ENCODE peak calls at places on chromosomes 5 and 9, in four cellular contexts. B is K562, V is A549, E is GM12878. J is an unnamed sample.

GRCh38 chr9:93891549-93892310 is 63.4 kb downstream of the BARX1 start:
- DNase-seq in B (no peak), E (no peak), V (no peak), J (no peak)

GRCh38 chr5:134649163-134649916 is 755 bp downstream of the SEC24A start:
- DNase-seq in V (peak), E (no peak), B (peak), J (peak)

GRCh38 chr9:20611751-20612287 is 10.5 kb downstream of the MLLT3 start:
- DNase-seq in E (no peak), V (peak), B (no peak), J (peak)

GRCh38 chr9:114902773-114903589 is 27.4 kb downstream of the TNFSF8 start:
- DNase-seq in E (no peak), V (no peak), B (no peak), J (peak)

GRCh38 chr9:35035851-35036701 is 36.3 kb downstream of the VCP start:
- DNase-seq in V (no peak), E (no peak), B (no peak), J (peak)

GRCh38 chr9:77807295-77807694 is 159.2 kb upstream of the GNA14 start:
- DNase-seq in E (no peak), V (peak), B (no peak), J (peak)

GRCh38 chr9:116494815-116495634 is 192.1 kb upstream of the TRIM32 start:
- DNase-seq in E (no peak), B (peak), V (no peak), J (no peak)

GRCh38 chr5:145708169-145708568 is 127.0 kb downstream of the PRELID2 start:
- DNase-seq in V (no peak), B (no peak), E (no peak), J (no peak)

GRCh38 chr5:37787742-37788141 is 52.1 kb downstream of the GDNF start:
- DNase-seq in V (no peak), E (no peak), B (no peak), J (no peak)

GRCh38 chr9:121741198-121741918 is 89.9 kb downstream of the DAB2IP start:
- DNase-seq in E (no peak), V (no peak), B (no peak), J (no peak)

GRCh38 chr5:125269926-125270325 is 523.5 kb upstream of the ZNF608 start:
- DNase-seq in E (no peak), V (no peak), B (no peak), J (no peak)

GRCh38 chr5:96297290-96297689 is 135.8 kb downstream of the PCSK1 start:
- DNase-seq in V (no peak), B (no peak), E (no peak), J (peak)

GRCh38 chr9:75238311-75238976 is 150.1 kb downstream of the OSTF1 start:
- DNase-seq in B (peak), E (peak), V (peak), J (peak)

GRCh38 chr9:86181379-86182315 is 77.8 kb downstream of the C9orf153 start:
- DNase-seq in V (no peak), B (no peak), E (no peak), J (no peak)

GRCh38 chr5:157865844-157866243 is 6.9 kb upstream of the CLINT1 start:
- DNase-seq in E (no peak), V (peak), B (no peak), J (peak)

DNA sequence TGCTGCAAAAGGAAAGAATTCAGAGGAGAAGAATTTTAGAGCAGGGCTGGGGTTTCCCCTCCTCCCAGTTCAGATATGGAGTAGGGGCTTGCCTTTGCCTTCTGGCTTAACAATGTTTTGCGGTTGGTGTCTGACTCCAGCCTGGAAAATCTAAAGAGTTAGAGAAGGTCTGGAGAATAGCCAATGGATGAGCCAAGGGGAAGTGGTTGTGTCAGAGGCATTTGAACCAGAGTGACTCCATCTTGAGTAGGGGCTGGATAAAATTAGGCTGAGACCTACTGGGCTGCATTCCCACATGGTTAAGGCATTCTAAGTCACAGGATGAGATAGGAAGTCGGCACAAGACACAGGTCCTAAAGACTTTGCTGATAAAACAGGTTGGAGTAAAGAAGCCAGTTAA is 133.7 kb downstream of the DIRAS2 start:
- DNase-seq in V (no peak), E (no peak), B (no peak), J (no peak)
- TF ChIP-seq ELK1 in V (no peak), E (no peak), B (no peak), J (no peak)

GRCh38 chr5:140833993-140834392 is at the start of gene PCDHA7:
- DNase-seq in V (no peak), B (peak), E (no peak), J (peak)

GRCh38 chr5:140840978-140841962 is at the start of gene PCDHA8:
- DNase-seq in V (peak), B (peak), E (no peak), J (no peak)

DNA sequence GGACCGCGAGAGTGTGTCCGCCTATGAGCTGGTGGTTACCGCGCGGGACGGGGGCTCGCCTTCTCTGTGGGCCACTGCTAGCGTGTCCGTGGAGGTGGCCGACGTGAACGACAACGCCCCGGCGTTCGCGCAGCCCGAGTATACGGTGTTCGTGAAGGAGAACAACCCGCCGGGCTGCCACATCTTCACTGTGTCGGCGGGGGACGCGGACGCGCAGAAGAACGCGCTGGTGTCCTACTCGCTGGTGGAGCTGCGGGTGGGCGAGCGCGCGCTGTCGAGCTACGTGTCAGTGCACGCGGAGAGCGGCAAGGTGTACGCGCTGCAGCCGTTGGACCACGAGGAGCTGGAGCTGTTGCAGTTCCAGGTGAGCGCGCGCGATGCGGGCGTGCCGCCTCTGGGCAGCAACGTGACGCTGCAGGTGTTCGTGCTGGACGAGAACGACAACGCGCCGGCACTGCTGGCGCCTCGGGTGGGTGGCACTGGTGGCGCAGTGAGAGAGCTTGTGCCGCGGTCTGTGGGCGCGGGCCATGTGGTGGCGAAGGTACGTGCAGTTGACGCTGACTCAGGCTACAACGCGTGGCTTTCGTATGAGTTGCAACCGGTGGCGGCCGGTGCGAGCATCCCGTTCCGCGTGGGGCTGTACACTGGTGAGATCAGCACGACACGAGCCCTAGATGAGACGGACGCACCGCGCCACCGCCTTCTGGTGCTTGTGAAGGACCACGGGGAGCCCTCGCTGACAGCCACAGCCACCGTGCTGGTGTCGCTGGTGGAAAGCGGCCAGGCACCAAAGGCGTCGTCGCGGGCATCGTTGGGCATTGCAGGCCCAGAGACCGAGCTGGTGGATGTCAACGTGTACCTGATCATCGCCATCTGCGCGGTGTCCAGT is 1.8 kb downstream of the PCDHA7 start:
- DNase-seq in V (no peak), B (no peak), E (no peak), J (no peak)
- TF ChIP-seq ELK1 in V (no peak), B (no peak), E (no peak), J (no peak)

GRCh38 chr5:73496984-73497457 is 1.2 kb upstream of the BTF3 start:
- DNase-seq in B (peak), E (no peak), V (peak), J (peak)

GRCh38 chr5:73497537-73498056 is 645 bp upstream of the BTF3 start:
- DNase-seq in V (no peak), B (no peak), E (no peak), J (no peak)

GRCh38 chr5:73493421-73493820 is 4.8 kb upstream of the BTF3 start:
- DNase-seq in V (no peak), E (no peak), B (no peak), J (no peak)

GRCh38 chr5:73494716-73495115 is 3.5 kb upstream of the BTF3 start:
- DNase-seq in E (no peak), V (no peak), B (no peak), J (no peak)

DNA sequence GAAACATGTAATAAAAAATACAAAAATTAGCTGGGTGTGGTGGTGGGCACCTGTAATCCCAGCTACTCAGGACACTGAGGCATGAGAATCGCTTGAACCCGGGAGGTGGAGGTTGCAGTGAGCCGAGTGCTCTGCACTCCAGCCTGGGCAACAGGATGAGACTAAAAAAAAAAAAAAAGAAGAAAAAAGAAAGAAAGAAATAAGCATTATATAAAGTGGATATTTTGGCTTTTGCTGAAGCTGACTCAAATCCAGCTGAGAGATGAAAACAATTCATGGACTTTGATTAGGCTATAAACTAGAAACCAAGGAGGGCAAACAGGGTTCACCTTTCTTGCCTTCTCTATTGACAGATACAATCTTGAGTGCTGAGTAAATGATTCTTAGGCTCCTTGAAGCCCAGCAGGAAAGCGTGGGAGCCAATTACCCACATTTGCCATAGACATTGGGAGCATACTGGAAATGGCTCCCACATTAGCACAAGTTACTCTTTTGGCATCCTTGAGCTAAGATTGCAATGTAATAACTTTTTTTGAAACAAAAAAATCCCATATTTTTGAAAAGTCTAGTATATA is 2.4 kb upstream of the BTF3 start:
- DNase-seq in B (peak), E (no peak), V (no peak), J (no peak)
- TF ChIP-seq ELK1 in B (no peak), E (no peak), V (no peak), J (no peak)

GRCh38 chr9:112925058-112925641 is 34.5 kb upstream of the SLC46A2 start:
- DNase-seq in B (peak), E (no peak), V (peak), J (peak)
- TF ChIP-seq ELK1 in B (no peak), E (no peak), V (no peak), J (no peak)

GRCh38 chr5:66170196-66170919 is 26.3 kb downstream of the SREK1 start:
- DNase-seq in B (no peak), V (no peak), E (no peak), J (no peak)

GRCh38 chr5:66174338-66174737 is 30.2 kb downstream of the SREK1 start:
- DNase-seq in E (no peak), B (peak), V (no peak), J (peak)

GRCh38 chr5:66168226-66168625 is 24.1 kb downstream of the SREK1 start:
- DNase-seq in E (no peak), V (no peak), B (no peak), J (no peak)

GRCh38 chr5:66169534-66169933 is 25.4 kb downstream of the SREK1 start:
- DNase-seq in V (no peak), B (no peak), E (no peak), J (peak)

GRCh38 chr5:66171349-66172344 is 27.5 kb downstream of the SREK1 start:
- DNase-seq in V (peak), E (no peak), B (peak), J (peak)
- TF ChIP-seq ELK1 in V (no peak), E (no peak), B (no peak), J (no peak)

DNA sequence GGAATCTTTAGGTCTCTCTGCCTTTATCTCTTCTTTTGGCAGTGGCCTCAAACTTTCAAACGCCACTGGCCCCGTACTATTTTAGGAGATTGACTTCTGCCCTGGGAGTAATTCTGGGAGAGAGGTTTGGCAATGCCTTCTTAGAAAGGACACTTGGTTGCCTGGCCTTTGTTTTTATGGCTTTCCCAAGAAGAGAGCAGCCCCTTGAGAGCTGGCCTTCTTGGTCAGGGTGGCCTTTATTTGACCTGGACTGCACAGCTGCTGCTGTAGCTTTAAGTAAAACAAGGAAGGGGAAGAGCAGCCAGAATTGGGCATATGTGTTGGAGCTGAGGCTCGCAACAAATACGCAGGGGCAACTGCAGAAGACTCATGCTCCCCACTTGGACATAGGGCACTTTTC is 60.8 kb downstream of the PTPN3 start:
- DNase-seq in V (no peak), E (no peak), B (no peak), J (no peak)
- TF ChIP-seq ELK1 in V (no peak), E (no peak), B (no peak), J (no peak)